ENCODE peak calls at places on chromosomes 3 and 15, in seven cellular contexts. One of them, this sample, is unnamed.

GRCh38 chr3:140768921-140769320 is 91.1 kb downstream of the TRIM42 start:
- DNase-seq in CD4-positive, alpha-beta T cell: no peak
- DNase-seq in BJ: peak
- DNase-seq in A549: no peak
- DNase-seq in neural crest cell: no peak
- DNase-seq in cardiac muscle cell: no peak
- DNase-seq in AG04450: no peak
- DNase-seq in this sample: no peak

GRCh38 chr15:93063796-93064690 is 25.0 kb downstream of the RGMA start:
- DNase-seq in BJ: no peak
- DNase-seq in CD4-positive, alpha-beta T cell: no peak
- DNase-seq in A549: no peak
- DNase-seq in cardiac muscle cell: no peak
- DNase-seq in neural crest cell: no peak
- DNase-seq in AG04450: no peak
- DNase-seq in this sample: no peak

GRCh38 chr15:59794229-59794886 is 105.2 kb upstream of the BNIP2 start:
- DNase-seq in cardiac muscle cell: no peak
- DNase-seq in A549: no peak
- DNase-seq in AG04450: no peak
- DNase-seq in neural crest cell: no peak
- DNase-seq in CD4-positive, alpha-beta T cell: no peak
- DNase-seq in BJ: no peak
- DNase-seq in this sample: no peak

GRCh38 chr3:138875096-138875753 is 40.5 kb upstream of the PIK3CB start:
- DNase-seq in BJ: no peak
- DNase-seq in cardiac muscle cell: no peak
- DNase-seq in CD4-positive, alpha-beta T cell: no peak
- DNase-seq in AG04450: no peak
- DNase-seq in neural crest cell: no peak
- DNase-seq in A549: no peak
- DNase-seq in this sample: no peak

GRCh38 chr3:83477563-83477962 is 1481.2 kb upstream of the CADM2 start:
- DNase-seq in BJ: no peak
- DNase-seq in cardiac muscle cell: no peak
- DNase-seq in AG04450: no peak
- DNase-seq in neural crest cell: no peak
- DNase-seq in CD4-positive, alpha-beta T cell: no peak
- DNase-seq in A549: no peak
- DNase-seq in this sample: no peak

GRCh38 chr3:143693506-143693905 is 154.8 kb downstream of the SLC9A9 start:
- DNase-seq in cardiac muscle cell: no peak
- DNase-seq in AG04450: no peak
- DNase-seq in neural crest cell: no peak
- DNase-seq in CD4-positive, alpha-beta T cell: no peak
- DNase-seq in BJ: no peak
- DNase-seq in A549: no peak
- DNase-seq in this sample: no peak

GRCh38 chr3:138381950-138382715 is 33.8 kb downstream of the MRAS start:
- DNase-seq in BJ: no peak
- DNase-seq in CD4-positive, alpha-beta T cell: no peak
- DNase-seq in neural crest cell: no peak
- DNase-seq in A549: no peak
- DNase-seq in cardiac muscle cell: peak
- DNase-seq in AG04450: no peak
- DNase-seq in this sample: no peak

GRCh38 chr15:83694030-83694429 is 40.1 kb downstream of the ADAMTSL3 start:
- DNase-seq in neural crest cell: no peak
- DNase-seq in A549: peak
- DNase-seq in cardiac muscle cell: no peak
- DNase-seq in BJ: no peak
- DNase-seq in AG04450: no peak
- DNase-seq in CD4-positive, alpha-beta T cell: no peak
- DNase-seq in this sample: no peak

GRCh38 chr3:4746241-4746958 is 232.8 kb upstream of the BHLHE40 start:
- DNase-seq in CD4-positive, alpha-beta T cell: no peak
- DNase-seq in A549: peak
- DNase-seq in cardiac muscle cell: no peak
- DNase-seq in AG04450: no peak
- DNase-seq in BJ: peak
- DNase-seq in neural crest cell: no peak
- DNase-seq in this sample: no peak

GRCh38 chr3:110743202-110743601 is 328.4 kb upstream of the NECTIN3 start:
- DNase-seq in neural crest cell: no peak
- DNase-seq in A549: peak
- DNase-seq in cardiac muscle cell: no peak
- DNase-seq in CD4-positive, alpha-beta T cell: no peak
- DNase-seq in BJ: no peak
- DNase-seq in AG04450: no peak
- DNase-seq in this sample: no peak

GRCh38 chr3:160667452-160667851 is 9.5 kb upstream of the ARL14 start:
- DNase-seq in neural crest cell: no peak
- DNase-seq in CD4-positive, alpha-beta T cell: no peak
- DNase-seq in BJ: peak
- DNase-seq in A549: peak
- DNase-seq in AG04450: no peak
- DNase-seq in cardiac muscle cell: no peak
- DNase-seq in this sample: no peak

GRCh38 chr3:184361932-184362667 is 590 bp downstream of the POLR2H start:
- DNase-seq in BJ: no peak
- DNase-seq in A549: peak
- DNase-seq in neural crest cell: peak
- DNase-seq in CD4-positive, alpha-beta T cell: no peak
- DNase-seq in AG04450: no peak
- DNase-seq in cardiac muscle cell: peak
- DNase-seq in this sample: peak

GRCh38 chr3:121942116-121942786 is 48.0 kb downstream of the SLC15A2 start:
- DNase-seq in CD4-positive, alpha-beta T cell: no peak
- DNase-seq in A549: no peak
- DNase-seq in cardiac muscle cell: no peak
- DNase-seq in BJ: no peak
- DNase-seq in AG04450: no peak
- DNase-seq in neural crest cell: no peak
- DNase-seq in this sample: no peak

GRCh38 chr3:105823149-105823866 is 45.5 kb downstream of the CBLB start:
- DNase-seq in cardiac muscle cell: no peak
- DNase-seq in CD4-positive, alpha-beta T cell: no peak
- DNase-seq in A549: peak
- DNase-seq in BJ: peak
- DNase-seq in neural crest cell: no peak
- DNase-seq in AG04450: peak
- DNase-seq in this sample: no peak

GRCh38 chr15:71116366-71116765 is 1.1 kb downstream of the THSD4 start:
- DNase-seq in CD4-positive, alpha-beta T cell: no peak
- DNase-seq in A549: no peak
- DNase-seq in neural crest cell: no peak
- DNase-seq in AG04450: no peak
- DNase-seq in cardiac muscle cell: no peak
- DNase-seq in BJ: no peak
- DNase-seq in this sample: no peak

GRCh38 chr3:58532794-58533220 is 4.2 kb downstream of the ACOX2 start:
- DNase-seq in neural crest cell: peak
- DNase-seq in cardiac muscle cell: peak
- DNase-seq in AG04450: peak
- DNase-seq in BJ: no peak
- DNase-seq in A549: peak
- DNase-seq in CD4-positive, alpha-beta T cell: peak
- DNase-seq in this sample: peak

GRCh38 chr15:74240002-74240568 is 4.0 kb downstream of the CCDC33 start:
- DNase-seq in cardiac muscle cell: no peak
- DNase-seq in BJ: no peak
- DNase-seq in AG04450: no peak
- DNase-seq in neural crest cell: no peak
- DNase-seq in A549: peak
- DNase-seq in CD4-positive, alpha-beta T cell: no peak
- DNase-seq in this sample: no peak

GRCh38 chr3:52513281-52513680 is 18.1 kb downstream of the STAB1 start:
- DNase-seq in neural crest cell: no peak
- DNase-seq in A549: no peak
- DNase-seq in cardiac muscle cell: no peak
- DNase-seq in CD4-positive, alpha-beta T cell: no peak
- DNase-seq in AG04450: no peak
- DNase-seq in BJ: no peak
- DNase-seq in this sample: no peak

GRCh38 chr3:74273555-74274402 is 340.7 kb downstream of the CNTN3 start:
- DNase-seq in A549: no peak
- DNase-seq in AG04450: no peak
- DNase-seq in CD4-positive, alpha-beta T cell: no peak
- DNase-seq in neural crest cell: no peak
- DNase-seq in cardiac muscle cell: no peak
- DNase-seq in BJ: no peak
- DNase-seq in this sample: no peak

GRCh38 chr15:69979783-69980182 is 117.9 kb downstream of the TLE3 start:
- DNase-seq in AG04450: no peak
- DNase-seq in neural crest cell: no peak
- DNase-seq in CD4-positive, alpha-beta T cell: no peak
- DNase-seq in A549: no peak
- DNase-seq in cardiac muscle cell: no peak
- DNase-seq in BJ: no peak
- DNase-seq in this sample: no peak

GRCh38 chr3:143267984-143268383 is 148.4 kb downstream of the CHST2 start:
- DNase-seq in AG04450: no peak
- DNase-seq in cardiac muscle cell: no peak
- DNase-seq in CD4-positive, alpha-beta T cell: no peak
- DNase-seq in BJ: no peak
- DNase-seq in neural crest cell: no peak
- DNase-seq in A549: no peak
- DNase-seq in this sample: no peak

GRCh38 chr15:98760112-98760826 is 111.9 kb downstream of the IGF1R start:
- DNase-seq in BJ: no peak
- DNase-seq in neural crest cell: no peak
- DNase-seq in A549: no peak
- DNase-seq in cardiac muscle cell: no peak
- DNase-seq in AG04450: no peak
- DNase-seq in CD4-positive, alpha-beta T cell: no peak
- DNase-seq in this sample: no peak

GRCh38 chr3:135237371-135237770 is 442.3 kb downstream of the EPHB1 start:
- DNase-seq in AG04450: no peak
- DNase-seq in neural crest cell: no peak
- DNase-seq in CD4-positive, alpha-beta T cell: no peak
- DNase-seq in A549: no peak
- DNase-seq in cardiac muscle cell: no peak
- DNase-seq in BJ: no peak
- DNase-seq in this sample: no peak

GRCh38 chr3:35633332-35634124 is 5.8 kb upstream of the ARPP21 start:
- DNase-seq in cardiac muscle cell: no peak
- DNase-seq in BJ: no peak
- DNase-seq in AG04450: no peak
- DNase-seq in CD4-positive, alpha-beta T cell: no peak
- DNase-seq in A549: no peak
- DNase-seq in neural crest cell: no peak
- DNase-seq in this sample: no peak

GRCh38 chr3:98038876-98039275 is 3.8 kb upstream of the GABRR3 start:
- DNase-seq in cardiac muscle cell: no peak
- DNase-seq in BJ: no peak
- DNase-seq in CD4-positive, alpha-beta T cell: no peak
- DNase-seq in neural crest cell: no peak
- DNase-seq in A549: no peak
- DNase-seq in AG04450: no peak
- DNase-seq in this sample: no peak
- TF ChIP-seq CTCF in cardiac muscle cell: no peak
- TF ChIP-seq CTCF in BJ: no peak
- TF ChIP-seq CTCF in CD4-positive, alpha-beta T cell: no peak
- TF ChIP-seq CTCF in neural crest cell: no peak
- TF ChIP-seq CTCF in A549: no peak
- TF ChIP-seq CTCF in AG04450: no peak
- TF ChIP-seq CTCF in this sample: no peak

GRCh38 chr3:89562373-89562772 is 455.0 kb downstream of the EPHA3 start:
- DNase-seq in cardiac muscle cell: no peak
- DNase-seq in BJ: no peak
- DNase-seq in CD4-positive, alpha-beta T cell: no peak
- DNase-seq in A549: no peak
- DNase-seq in neural crest cell: no peak
- DNase-seq in AG04450: no peak
- DNase-seq in this sample: no peak
- TF ChIP-seq CTCF in cardiac muscle cell: no peak
- TF ChIP-seq CTCF in BJ: no peak
- TF ChIP-seq CTCF in CD4-positive, alpha-beta T cell: no peak
- TF ChIP-seq CTCF in A549: no peak
- TF ChIP-seq CTCF in neural crest cell: no peak
- TF ChIP-seq CTCF in AG04450: no peak
- TF ChIP-seq CTCF in this sample: no peak

DNA sequence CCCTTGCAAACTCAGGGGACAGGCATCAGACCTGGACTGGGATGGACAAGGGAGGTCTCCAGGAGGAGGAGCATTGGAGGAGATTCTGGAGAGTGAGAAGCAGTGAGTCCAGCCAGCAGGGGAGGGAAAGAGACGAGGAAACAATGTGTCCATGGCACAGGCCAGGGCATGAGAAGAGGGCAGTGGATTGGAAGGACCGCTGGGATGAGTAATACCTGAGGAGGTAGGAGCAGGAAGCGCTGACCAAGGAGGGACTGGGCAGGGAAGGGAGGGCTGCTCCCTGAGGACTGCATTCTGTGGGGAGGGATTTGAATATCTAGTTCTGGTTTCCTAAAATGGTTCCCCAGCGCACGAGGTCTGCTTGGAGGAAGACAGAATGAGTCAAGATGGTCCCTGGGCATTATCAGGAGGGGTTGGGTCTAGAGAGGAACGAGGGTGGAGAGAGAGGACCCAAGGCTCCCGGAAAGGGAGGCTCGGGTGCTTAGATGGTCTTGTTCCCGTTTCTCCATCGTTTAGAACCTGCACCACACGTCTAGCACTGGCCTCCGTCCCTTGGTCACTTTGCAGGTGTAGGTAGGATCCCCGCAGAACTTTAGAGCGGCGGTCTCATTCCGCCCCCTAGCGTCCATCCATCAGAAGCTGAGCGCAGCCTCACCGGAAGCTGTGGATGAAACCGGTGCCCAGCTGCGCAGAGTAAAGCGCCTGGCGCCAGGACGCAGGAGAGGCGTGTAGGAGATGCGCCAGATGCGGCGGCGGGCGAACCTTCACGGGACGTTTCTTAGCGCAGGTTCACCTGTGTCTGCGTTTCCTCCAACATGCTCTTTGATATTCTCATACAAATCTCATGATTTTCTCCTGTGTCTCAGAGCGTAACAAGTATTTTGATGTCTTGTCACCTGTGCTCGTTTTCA is 190.7 kb upstream of the NDN start:
- DNase-seq in CD4-positive, alpha-beta T cell: no peak
- DNase-seq in cardiac muscle cell: peak
- DNase-seq in AG04450: no peak
- DNase-seq in BJ: no peak
- DNase-seq in A549: peak
- DNase-seq in neural crest cell: peak
- DNase-seq in this sample: peak
- TF ChIP-seq CTCF in CD4-positive, alpha-beta T cell: no peak
- TF ChIP-seq CTCF in cardiac muscle cell: peak
- TF ChIP-seq CTCF in AG04450: peak
- TF ChIP-seq CTCF in BJ: peak
- TF ChIP-seq CTCF in A549: peak
- TF ChIP-seq CTCF in neural crest cell: peak
- TF ChIP-seq CTCF in this sample: peak

GRCh38 chr3:46595819-46596218 is 16.5 kb upstream of the FAM240A start:
- DNase-seq in BJ: no peak
- DNase-seq in A549: no peak
- DNase-seq in CD4-positive, alpha-beta T cell: no peak
- DNase-seq in cardiac muscle cell: no peak
- DNase-seq in neural crest cell: no peak
- DNase-seq in AG04450: no peak
- DNase-seq in this sample: no peak
- TF ChIP-seq CTCF in BJ: no peak
- TF ChIP-seq CTCF in A549: no peak
- TF ChIP-seq CTCF in CD4-positive, alpha-beta T cell: no peak
- TF ChIP-seq CTCF in cardiac muscle cell: no peak
- TF ChIP-seq CTCF in neural crest cell: no peak
- TF ChIP-seq CTCF in AG04450: no peak
- TF ChIP-seq CTCF in this sample: no peak